ENCODE peak calls at places on chromosomes 16 and 17, in six cellular contexts. L is K562, Q is BJ, F is Caco-2, D is fibroblast of mammary gland, C is H9. E is an unnamed sample.

GRCh38 chr16:89920723-89921122 is 2.1 kb downstream of the MC1R start:
- DNase-seq in L (no peak), Q (no peak), F (no peak), D (peak), C (peak), E (no peak)

GRCh38 chr16:70493863-70494770 is 29.2 kb downstream of the COG4 start:
- DNase-seq in L (no peak), Q (no peak), F (no peak), D (peak), C (no peak), E (no peak)

GRCh38 chr16:57260294-57260929 is 15.4 kb downstream of the ARL2BP start:
- DNase-seq in L (peak), Q (peak), F (no peak), D (peak), C (peak), E (no peak)

GRCh38 chr17:79619196-79619595 is 8.3 kb upstream of the RBFOX3 start:
- DNase-seq in L (no peak), Q (no peak), F (no peak), D (no peak), C (peak), E (no peak)

GRCh38 chr17:75481194-75482059 is 25.0 kb downstream of the TMEM94 start:
- DNase-seq in L (no peak), Q (no peak), F (peak), D (no peak), C (no peak), E (no peak)

GRCh38 chr16:8958344-8958808 is 5.3 kb downstream of the USP7 start:
- DNase-seq in L (no peak), Q (peak), F (no peak), D (peak), C (no peak), E (no peak)

GRCh38 chr17:29855686-29856085 is 74.3 kb downstream of the SSH2 start:
- DNase-seq in L (no peak), Q (no peak), F (no peak), D (peak), C (no peak), E (no peak)

GRCh38 chr17:82865996-82866395 is 26.2 kb upstream of the ZNF750 start:
- DNase-seq in L (no peak), Q (no peak), F (no peak), D (no peak), C (no peak), E (no peak)

GRCh38 chr16:4802659-4803287 is 340 bp upstream of the ROGDI start:
- DNase-seq in L (peak), Q (peak), F (peak), D (peak), C (peak), E (peak)
- TF ChIP-seq CTCF in L (no peak), Q (no peak), F (no peak), D (no peak), C (no peak), E (no peak)

GRCh38 chr16:10136916-10137315 is 45.3 kb downstream of the GRIN2A start:
- DNase-seq in L (no peak), Q (no peak), F (peak), D (no peak), C (peak), E (no peak)
- TF ChIP-seq CTCF in L (no peak), Q (no peak), F (no peak), D (no peak), C (peak), E (no peak)

DNA sequence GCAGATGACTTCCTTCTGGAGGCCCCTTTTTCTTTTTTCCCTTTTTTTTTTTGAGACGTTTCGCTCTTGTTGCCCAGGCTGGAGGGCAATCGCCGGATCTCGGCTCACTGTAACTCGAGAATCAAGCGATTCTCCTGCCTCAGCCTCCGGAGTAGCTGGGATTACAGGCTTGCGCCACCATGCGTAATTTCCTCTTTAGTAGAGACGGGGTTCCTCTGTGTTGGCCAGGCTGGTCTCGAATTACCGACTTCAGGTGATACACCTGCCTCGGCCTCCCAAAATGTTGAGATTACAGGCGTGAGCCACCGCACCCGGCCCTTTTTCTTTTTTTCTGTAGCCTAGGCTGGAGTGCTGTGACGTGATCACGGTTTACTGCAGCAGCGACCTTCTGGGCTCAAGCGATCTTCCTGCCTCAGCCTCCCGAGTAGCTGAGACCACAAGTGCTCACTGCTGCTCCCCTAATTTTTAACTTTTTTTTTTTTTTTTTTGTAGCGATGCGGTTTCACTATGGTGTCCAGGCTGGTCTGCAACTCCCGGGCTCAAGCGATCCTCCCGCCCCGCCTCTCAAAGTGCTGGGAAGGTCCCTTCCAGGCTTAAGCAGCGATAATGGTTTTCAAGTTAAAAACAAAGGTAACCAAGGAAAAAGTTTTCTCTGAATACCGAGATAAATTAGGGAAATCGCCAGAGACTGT is 956 bp upstream of the IST1 start:
- DNase-seq in L (no peak), Q (no peak), F (peak), D (peak), C (peak), E (no peak)
- TF ChIP-seq CTCF in L (no peak), Q (no peak), F (no peak), D (peak), C (peak), E (peak)

GRCh38 chr16:83400234-83400633 is 407.5 kb upstream of the HSBP1 start:
- DNase-seq in L (no peak), Q (no peak), F (peak), D (no peak), C (peak), E (no peak)
- TF ChIP-seq CTCF in L (no peak), Q (no peak), F (no peak), D (no peak), C (peak), E (no peak)